ENCODE peak calls at places on chromosomes 4 and X, in seven cellular contexts. X, D, O, N, E, T and I are unnamed samples.

GRCh38 chr4:27009539-27009938 is 148.9 kb downstream of the STIM2 start:
- DNase-seq in X (no peak), D (no peak), O (no peak), N (no peak), E (no peak), T (no peak), I (no peak)

GRCh38 chr4:66926687-66927086 is 618.6 kb downstream of the CENPC start:
- DNase-seq in X (no peak), D (no peak), O (no peak), N (peak), E (no peak), T (no peak), I (no peak)

GRCh38 chr4:81314196-81314896 is 99.3 kb upstream of the PRKG2 start:
- DNase-seq in X (peak), D (peak), O (peak), N (no peak), E (peak), T (peak), I (no peak)

GRCh38 chrX:74250574-74250973 is 53.4 kb upstream of the ZCCHC13 start:
- DNase-seq in X (no peak), D (no peak), O (no peak), N (no peak), E (no peak), T (no peak), I (no peak)

GRCh38 chr4:6917445-6918241 is 8.0 kb downstream of the TBC1D14 start:
- DNase-seq in X (peak), D (peak), O (no peak), N (peak), E (peak), T (peak), I (peak)

GRCh38 chr4:184409911-184410692 is 64.2 kb downstream of the IRF2 start:
- DNase-seq in X (no peak), D (no peak), O (no peak), N (no peak), E (no peak), T (no peak), I (no peak)

GRCh38 chr4:13331827-13332226 is 152.3 kb downstream of the RAB28 start:
- DNase-seq in X (no peak), D (no peak), O (no peak), N (no peak), E (no peak), T (no peak), I (no peak)

GRCh38 chr4:142353149-142353738 is 492.9 kb downstream of the INPP4B start:
- DNase-seq in X (peak), D (no peak), O (peak), N (peak), E (no peak), T (peak), I (peak)

GRCh38 chr4:168097161-168097560 is 4.8 kb downstream of the ANXA10 start:
- DNase-seq in X (no peak), D (no peak), O (no peak), N (no peak), E (no peak), T (no peak), I (no peak)

GRCh38 chr4:133483600-133484246 is 334.6 kb downstream of the PCDH10 start:
- DNase-seq in X (peak), D (no peak), O (no peak), N (no peak), E (no peak), T (peak), I (no peak)

GRCh38 chr4:78058591-78059523 is 1.7 kb downstream of the FRAS1 start:
- DNase-seq in X (peak), D (peak), O (no peak), N (peak), E (peak), T (peak), I (peak)

GRCh38 chr4:39050590-39050989 is 11.4 kb upstream of the KLHL5 start:
- DNase-seq in X (no peak), D (no peak), O (no peak), N (no peak), E (no peak), T (peak), I (no peak)

GRCh38 chr4:40963912-40964478 is 214.2 kb downstream of the NSUN7 start:
- DNase-seq in X (no peak), D (no peak), O (no peak), N (no peak), E (no peak), T (no peak), I (no peak)

GRCh38 chr4:22508376-22508775 is 7.5 kb downstream of the ADGRA3 start:
- DNase-seq in X (no peak), D (no peak), O (no peak), N (no peak), E (no peak), T (no peak), I (no peak)

GRCh38 chr4:108109997-108110416 is 58.7 kb downstream of the LEF1 start:
- DNase-seq in X (no peak), D (no peak), O (no peak), N (no peak), E (no peak), T (no peak), I (no peak)

GRCh38 chr4:163251204-163251603 is 81.2 kb downstream of the NPY1R start:
- DNase-seq in X (no peak), D (no peak), O (no peak), N (peak), E (no peak), T (peak), I (peak)

GRCh38 chrX:46710927-46711623 is 47.8 kb downstream of the SLC9A7 start:
- DNase-seq in X (no peak), D (no peak), O (no peak), N (peak), E (no peak), T (peak), I (peak)

GRCh38 chr4:188839704-188840103 is 700.5 kb downstream of the TRIML1 start:
- DNase-seq in X (no peak), D (no peak), O (no peak), N (no peak), E (no peak), T (peak), I (no peak)

GRCh38 chr4:153488006-153488718 is 22.0 kb downstream of the TMEM131L start:
- DNase-seq in X (no peak), D (no peak), O (no peak), N (no peak), E (peak), T (no peak), I (peak)

GRCh38 chrX:5810636-5811035 is 418.0 kb downstream of the NLGN4X start:
- DNase-seq in X (no peak), D (no peak), O (no peak), N (no peak), E (no peak), T (peak), I (no peak)